ENCODE peak calls at places on chromosomes 1 and 21, in nine cellular contexts. E, X, M, Q, D, H, P, Y and B are unnamed samples.

GRCh38 chr21:34367320-34367935 is 3.6 kb downstream of the KCNE2 start:
- DNase-seq in Y (no peak), P (no peak), Q (no peak), D (no peak), M (peak; percentile 42), H (peak; percentile 8), X (no peak), E (peak; percentile 92), B (no peak)

GRCh38 chr1:201327687-201328240 is 44.5 kb downstream of the PKP1 start:
- DNase-seq in D (no peak), Y (no peak), H (no peak), Q (no peak), M (no peak), E (no peak), X (no peak), P (no peak), B (no peak)

GRCh38 chr1:185144233-185144632 is 12.5 kb downstream of the TRMT1L start:
- DNase-seq in Q (no peak), X (no peak), Y (no peak), H (no peak), E (peak; percentile 7), D (no peak), M (no peak), P (no peak), B (no peak)

GRCh38 chr1:36641776-36642175 is 159.1 kb upstream of the CSF3R start:
- DNase-seq in D (no peak), P (no peak), M (no peak), Y (no peak), X (no peak), E (no peak), H (no peak), Q (no peak), B (no peak)

GRCh38 chr1:114215426-114215825 is 61.8 kb upstream of the SYT6 start:
- DNase-seq in P (no peak), D (no peak), Q (no peak), E (no peak), M (no peak), H (no peak), Y (no peak), X (no peak), B (no peak)

GRCh38 chr1:234768569-234769283 is 158.7 kb upstream of the IRF2BP2 start:
- DNase-seq in H (peak; percentile 44), D (no peak), P (no peak), Q (no peak), X (no peak), M (no peak), E (no peak), Y (no peak), B (no peak)

GRCh38 chr1:230797376-230798186 is 50.4 kb downstream of the CAPN9 start:
- DNase-seq in Y (no peak), X (peak; percentile 46), Q (peak; percentile 23), D (peak; percentile 67), M (no peak), E (peak; percentile 76), P (peak; percentile 73), H (no peak), B (no peak)

GRCh38 chr1:111222308-111223125 is 5.0 kb upstream of the CHI3L2 start:
- DNase-seq in X (peak; percentile 24), E (peak; percentile 75), M (peak; percentile 76), D (peak; percentile 50), H (peak; percentile 70), Y (no peak), Q (peak; percentile 13), P (peak; percentile 87), B (peak; percentile 48)

GRCh38 chr1:43465694-43466152 is 12.0 kb upstream of the HYI start:
- DNase-seq in D (no peak), H (no peak), X (no peak), M (no peak), P (no peak), E (no peak), Y (no peak), Q (no peak), B (no peak)

GRCh38 chr1:224067621-224068457 is 46.1 kb upstream of the FBXO28 start:
- DNase-seq in E (peak; percentile 85), P (no peak), D (no peak), Q (no peak), X (no peak), M (no peak), H (no peak), Y (no peak), B (no peak)

GRCh38 chr1:35605882-35606182 is 32.7 kb downstream of the TFAP2E start:
- DNase-seq in M (no peak), D (no peak), X (no peak), H (no peak), Q (no peak), Y (no peak), E (peak; percentile 90), P (no peak), B (no peak)